ENCODE peak calls at places on chromosomes 16 and 17, in five cellular contexts. One of them, this sample, is unnamed.
A peak's percentile ranks its signal among the peaks of the same experiment; 100 is the strongest.

GRCh38 chr17:4074831-4075495 is 67.9 kb downstream of the ZZEF1 start:
- DNase-seq in Peyer's patch: no peak
- DNase-seq in stomach: no peak
- DNase-seq in psoas muscle: no peak
- DNase-seq in kidney epithelial cell: peak; percentile 9
- DNase-seq in this sample: no peak

GRCh38 chr17:28328325-28328724 is 6.9 kb downstream of the IFT20 start:
- DNase-seq in Peyer's patch: no peak
- DNase-seq in stomach: peak; percentile 14
- DNase-seq in psoas muscle: no peak
- DNase-seq in kidney epithelial cell: no peak
- DNase-seq in this sample: no peak

GRCh38 chr17:14427914-14428639 is 127.2 kb downstream of the HS3ST3B1 start:
- DNase-seq in Peyer's patch: no peak
- DNase-seq in stomach: no peak
- DNase-seq in psoas muscle: no peak
- DNase-seq in kidney epithelial cell: no peak
- DNase-seq in this sample: no peak

GRCh38 chr17:65634533-65634932 is 73.1 kb upstream of the AXIN2 start:
- DNase-seq in Peyer's patch: no peak
- DNase-seq in stomach: peak; percentile 46
- DNase-seq in psoas muscle: no peak
- DNase-seq in kidney epithelial cell: no peak
- DNase-seq in this sample: no peak

GRCh38 chr17:13332207-13332606 is 269.5 kb downstream of the HS3ST3A1 start:
- DNase-seq in Peyer's patch: no peak
- DNase-seq in stomach: no peak
- DNase-seq in psoas muscle: no peak
- DNase-seq in kidney epithelial cell: no peak
- DNase-seq in this sample: no peak

GRCh38 chr17:67245694-67246397 is 850 bp upstream of the HELZ start:
- DNase-seq in Peyer's patch: peak; percentile 83
- DNase-seq in stomach: peak; percentile 46
- DNase-seq in psoas muscle: peak; percentile 56
- DNase-seq in kidney epithelial cell: no peak
- DNase-seq in this sample: no peak

GRCh38 chr16:77297996-77298637 is 98.9 kb downstream of the SYCE1L start:
- DNase-seq in Peyer's patch: no peak
- DNase-seq in stomach: no peak
- DNase-seq in psoas muscle: no peak
- DNase-seq in kidney epithelial cell: peak; percentile 51
- DNase-seq in this sample: no peak

GRCh38 chr16:57589374-57589773 is 39.1 kb upstream of the ADGRG1 start:
- DNase-seq in Peyer's patch: no peak
- DNase-seq in stomach: no peak
- DNase-seq in psoas muscle: no peak
- DNase-seq in kidney epithelial cell: no peak
- DNase-seq in this sample: no peak

GRCh38 chr16:72985148-72985882 is 62.6 kb downstream of the ZFHX3 start:
- DNase-seq in Peyer's patch: no peak
- DNase-seq in stomach: no peak
- DNase-seq in psoas muscle: peak; percentile 91
- DNase-seq in kidney epithelial cell: no peak
- DNase-seq in this sample: peak; percentile 63

GRCh38 chr17:28338056-28338768 is 2.7 kb downstream of the TNFAIP1 start:
- DNase-seq in Peyer's patch: no peak
- DNase-seq in stomach: no peak
- DNase-seq in psoas muscle: no peak
- DNase-seq in kidney epithelial cell: no peak
- DNase-seq in this sample: no peak

GRCh38 chr16:66426112-66427035 is 721 bp upstream of the BEAN1 start:
- DNase-seq in Peyer's patch: no peak
- DNase-seq in stomach: no peak
- DNase-seq in psoas muscle: no peak
- DNase-seq in kidney epithelial cell: no peak
- DNase-seq in this sample: no peak

GRCh38 chr17:6508519-6509294 is 47.6 kb downstream of the PITPNM3 start:
- DNase-seq in Peyer's patch: no peak
- DNase-seq in stomach: no peak
- DNase-seq in psoas muscle: no peak
- DNase-seq in kidney epithelial cell: no peak
- DNase-seq in this sample: no peak

GRCh38 chr16:73527191-73527590 is 479.3 kb upstream of the ZFHX3 start:
- DNase-seq in Peyer's patch: no peak
- DNase-seq in stomach: no peak
- DNase-seq in psoas muscle: no peak
- DNase-seq in kidney epithelial cell: no peak
- DNase-seq in this sample: no peak

GRCh38 chr17:50352072-50352692 is 6.3 kb downstream of the XYLT2 start:
- DNase-seq in Peyer's patch: no peak
- DNase-seq in stomach: peak; percentile 88
- DNase-seq in psoas muscle: no peak
- DNase-seq in kidney epithelial cell: no peak
- DNase-seq in this sample: no peak

GRCh38 chr17:6474376-6474775 is 30.1 kb downstream of the PIMREG start:
- DNase-seq in Peyer's patch: no peak
- DNase-seq in stomach: no peak
- DNase-seq in psoas muscle: no peak
- DNase-seq in kidney epithelial cell: no peak
- DNase-seq in this sample: no peak

GRCh38 chr16:84058664-84059063 is 16.1 kb upstream of the SLC38A8 start:
- DNase-seq in Peyer's patch: peak; percentile 21
- DNase-seq in stomach: no peak
- DNase-seq in psoas muscle: peak; percentile 38
- DNase-seq in kidney epithelial cell: no peak
- DNase-seq in this sample: no peak

GRCh38 chr16:84055366-84055765 is 12.8 kb upstream of the SLC38A8 start:
- DNase-seq in Peyer's patch: peak; percentile 16
- DNase-seq in stomach: no peak
- DNase-seq in psoas muscle: peak; percentile 50
- DNase-seq in kidney epithelial cell: no peak
- DNase-seq in this sample: no peak

GRCh38 chr16:84055801-84056634 is 13.4 kb upstream of the SLC38A8 start:
- DNase-seq in Peyer's patch: peak; percentile 37
- DNase-seq in stomach: no peak
- DNase-seq in psoas muscle: peak; percentile 12
- DNase-seq in kidney epithelial cell: no peak
- DNase-seq in this sample: no peak

GRCh38 chr16:84058211-84058610 is 15.6 kb upstream of the SLC38A8 start:
- DNase-seq in Peyer's patch: peak; percentile 20
- DNase-seq in stomach: no peak
- DNase-seq in psoas muscle: peak; percentile 36
- DNase-seq in kidney epithelial cell: no peak
- DNase-seq in this sample: no peak

GRCh38 chr16:84056933-84057332 is 14.3 kb upstream of the SLC38A8 start:
- DNase-seq in Peyer's patch: no peak
- DNase-seq in stomach: no peak
- DNase-seq in psoas muscle: peak; percentile 10
- DNase-seq in kidney epithelial cell: no peak
- DNase-seq in this sample: no peak
- H3K36me3 ChIP-seq in Peyer's patch: no peaks in the 10 kb centered on the region
- H3K36me3 ChIP-seq in stomach: peaks cover 100% of the 10 kb centered on the region
- H3K36me3 ChIP-seq in psoas muscle: peaks cover 100% of the 10 kb centered on the region
- H3K36me3 ChIP-seq in kidney epithelial cell: no peaks in the 10 kb centered on the region
- H3K36me3 ChIP-seq in this sample: peaks cover 48% of the 10 kb centered on the region

DNA sequence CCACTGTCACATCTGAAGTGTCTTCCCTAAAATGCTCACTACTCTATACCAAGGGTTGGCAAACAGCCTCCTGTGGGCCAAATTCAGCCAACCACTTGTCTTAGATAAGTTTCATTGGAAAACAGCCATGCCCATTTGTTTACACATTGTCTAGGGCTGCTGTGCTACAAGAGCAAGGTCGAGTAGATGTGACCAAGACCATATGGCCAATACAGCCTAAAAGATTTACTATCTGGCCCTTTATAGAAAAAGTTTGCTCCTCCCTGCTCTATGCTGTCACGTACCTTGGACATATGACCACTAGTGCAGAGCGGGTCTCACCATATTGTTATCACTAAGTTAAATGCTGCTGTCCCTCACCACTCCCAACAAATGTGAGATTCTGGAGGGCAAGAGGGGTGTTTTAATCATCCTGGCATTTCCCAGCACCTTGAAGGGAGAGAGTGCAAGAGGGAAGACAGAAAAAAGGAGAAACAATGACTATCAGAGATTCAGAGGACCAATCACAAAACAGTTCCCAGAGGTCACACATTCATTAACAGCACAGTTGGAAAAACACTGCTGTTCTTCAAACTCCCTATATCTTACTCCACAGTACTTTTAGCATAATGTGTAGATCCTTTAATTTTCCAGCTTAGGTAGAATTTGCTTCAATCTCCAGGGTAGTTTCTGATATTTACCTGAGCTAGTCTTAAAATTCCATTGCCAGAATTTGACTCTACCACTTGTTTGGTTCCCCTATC is 13.2 kb downstream of the LSM12 start:
- DNase-seq in Peyer's patch: no peak
- DNase-seq in stomach: peak; percentile 49
- DNase-seq in psoas muscle: no peak
- DNase-seq in kidney epithelial cell: no peak
- DNase-seq in this sample: no peak
- H3K36me3 ChIP-seq in Peyer's patch: no peaks in the 10 kb centered on the region
- H3K36me3 ChIP-seq in stomach: peaks cover 91% of the 10 kb centered on the region
- H3K36me3 ChIP-seq in psoas muscle: peaks cover 74% of the 10 kb centered on the region
- H3K36me3 ChIP-seq in kidney epithelial cell: no peaks in the 10 kb centered on the region
- H3K36me3 ChIP-seq in this sample: peaks cover 9% of the 10 kb centered on the region

GRCh38 chr17:64471440-64471839 is 22.5 kb downstream of the MILR1 start:
- DNase-seq in Peyer's patch: no peak
- DNase-seq in stomach: no peak
- DNase-seq in psoas muscle: no peak
- DNase-seq in kidney epithelial cell: no peak
- DNase-seq in this sample: no peak

GRCh38 chr17:64472564-64472963 is 23.6 kb downstream of the MILR1 start:
- DNase-seq in Peyer's patch: no peak
- DNase-seq in stomach: no peak
- DNase-seq in psoas muscle: no peak
- DNase-seq in kidney epithelial cell: no peak
- DNase-seq in this sample: no peak

GRCh38 chr17:64466019-64466735 is 17.3 kb downstream of the MILR1 start:
- DNase-seq in Peyer's patch: no peak
- DNase-seq in stomach: no peak
- DNase-seq in psoas muscle: no peak
- DNase-seq in kidney epithelial cell: no peak
- DNase-seq in this sample: no peak

GRCh38 chr17:64470676-64471075 is 21.8 kb downstream of the MILR1 start:
- DNase-seq in Peyer's patch: no peak
- DNase-seq in stomach: no peak
- DNase-seq in psoas muscle: no peak
- DNase-seq in kidney epithelial cell: no peak
- DNase-seq in this sample: no peak
- H3K36me3 ChIP-seq in Peyer's patch: no peaks in the 10 kb centered on the region
- H3K36me3 ChIP-seq in stomach: peaks cover 8% of the 10 kb centered on the region
- H3K36me3 ChIP-seq in psoas muscle: no peaks in the 10 kb centered on the region
- H3K36me3 ChIP-seq in kidney epithelial cell: no peaks in the 10 kb centered on the region
- H3K36me3 ChIP-seq in this sample: no peaks in the 10 kb centered on the region

DNA sequence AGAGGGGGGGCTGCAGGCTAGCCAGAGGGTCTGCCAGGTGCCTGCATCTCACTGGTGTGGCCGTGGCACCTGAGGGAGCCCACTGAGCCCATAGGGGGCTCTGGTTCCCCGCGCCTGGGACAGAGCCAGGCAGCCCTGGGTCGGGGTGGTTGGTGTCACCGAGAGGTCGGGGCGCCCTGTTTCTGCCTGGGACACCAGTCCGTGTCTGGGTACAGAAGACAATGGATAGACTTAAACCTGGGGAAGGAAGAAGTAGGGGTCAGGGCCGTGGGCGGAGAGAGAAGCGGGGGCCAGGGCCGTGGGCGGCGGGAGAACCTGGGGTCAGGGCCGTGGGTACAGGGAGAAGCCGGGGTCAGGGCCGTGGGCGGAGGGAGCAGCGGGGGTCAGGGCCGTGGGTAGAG is 3.0 kb downstream of the RFNG start:
- DNase-seq in Peyer's patch: no peak
- DNase-seq in stomach: no peak
- DNase-seq in psoas muscle: no peak
- DNase-seq in kidney epithelial cell: no peak
- DNase-seq in this sample: no peak
- H3K36me3 ChIP-seq in Peyer's patch: no peaks in the 10 kb centered on the region
- H3K36me3 ChIP-seq in stomach: peaks cover 37% of the 10 kb centered on the region
- H3K36me3 ChIP-seq in psoas muscle: peaks cover 37% of the 10 kb centered on the region
- H3K36me3 ChIP-seq in kidney epithelial cell: peaks cover 3% of the 10 kb centered on the region
- H3K36me3 ChIP-seq in this sample: peaks cover 23% of the 10 kb centered on the region

GRCh38 chr16:2771496-2772402 is 5.3 kb downstream of the ELOB start:
- DNase-seq in Peyer's patch: peak; percentile 46
- DNase-seq in stomach: no peak
- DNase-seq in psoas muscle: no peak
- DNase-seq in kidney epithelial cell: no peak
- DNase-seq in this sample: no peak

GRCh38 chr16:2775317-2775716 is 1.8 kb downstream of the ELOB start:
- DNase-seq in Peyer's patch: peak; percentile 38
- DNase-seq in stomach: no peak
- DNase-seq in psoas muscle: no peak
- DNase-seq in kidney epithelial cell: no peak
- DNase-seq in this sample: no peak

GRCh38 chr16:2774161-2774891 is 2.8 kb downstream of the ELOB start:
- DNase-seq in Peyer's patch: peak; percentile 37
- DNase-seq in stomach: no peak
- DNase-seq in psoas muscle: peak; percentile 50
- DNase-seq in kidney epithelial cell: no peak
- DNase-seq in this sample: no peak

GRCh38 chr16:2775765-2776499 is 1.1 kb downstream of the ELOB start:
- DNase-seq in Peyer's patch: peak; percentile 33
- DNase-seq in stomach: no peak
- DNase-seq in psoas muscle: no peak
- DNase-seq in kidney epithelial cell: no peak
- DNase-seq in this sample: no peak

DNA sequence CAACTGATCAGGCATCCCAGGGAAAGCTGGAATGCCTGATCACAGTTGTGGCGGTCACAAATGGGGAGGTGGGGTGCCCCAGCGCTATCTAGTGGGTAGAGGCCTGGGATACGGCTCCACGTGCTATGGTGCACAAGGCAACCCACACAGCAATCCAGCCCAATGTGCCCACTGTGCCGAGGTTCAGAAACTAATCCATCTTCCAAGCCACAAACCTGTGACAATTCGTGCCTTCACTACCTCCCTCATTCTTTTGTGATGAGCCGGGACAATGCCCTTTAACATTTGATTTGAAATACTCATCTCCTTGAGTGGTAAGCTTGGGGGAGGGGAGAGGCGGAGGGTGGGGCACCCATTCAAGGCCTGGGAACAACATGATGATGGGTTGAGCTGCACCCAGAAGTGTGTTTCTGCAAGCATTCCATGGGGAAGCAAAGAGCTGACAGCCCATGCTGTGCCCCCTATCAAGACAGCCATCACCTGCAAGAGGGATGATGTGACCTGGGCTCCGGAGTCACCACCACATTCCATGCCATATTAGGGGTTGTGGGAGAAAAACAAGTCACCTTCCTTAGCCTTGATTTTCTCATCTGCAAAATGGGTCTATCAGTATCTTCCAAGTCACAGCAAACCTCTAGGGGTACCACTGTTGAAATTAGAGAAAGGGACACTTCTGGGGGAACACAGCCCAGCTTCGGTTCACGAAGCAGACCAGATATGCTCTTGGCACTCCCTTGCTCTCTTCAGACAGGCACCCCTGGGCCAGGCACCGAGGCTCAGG is 3.7 kb downstream of the ELOB start:
- DNase-seq in Peyer's patch: peak; percentile 39
- DNase-seq in stomach: no peak
- DNase-seq in psoas muscle: no peak
- DNase-seq in kidney epithelial cell: no peak
- DNase-seq in this sample: no peak
- H3K36me3 ChIP-seq in Peyer's patch: no peaks in the 10 kb centered on the region
- H3K36me3 ChIP-seq in stomach: peaks cover 70% of the 10 kb centered on the region
- H3K36me3 ChIP-seq in psoas muscle: peaks cover 67% of the 10 kb centered on the region
- H3K36me3 ChIP-seq in kidney epithelial cell: peaks cover 6% of the 10 kb centered on the region
- H3K36me3 ChIP-seq in this sample: peaks cover 48% of the 10 kb centered on the region

GRCh38 chr17:37699285-37699973 is 45.4 kb downstream of the HNF1B start:
- DNase-seq in Peyer's patch: no peak
- DNase-seq in stomach: no peak
- DNase-seq in psoas muscle: no peak
- DNase-seq in kidney epithelial cell: no peak
- DNase-seq in this sample: no peak
- H3K36me3 ChIP-seq in Peyer's patch: no peaks in the 10 kb centered on the region
- H3K36me3 ChIP-seq in stomach: peaks cover 36% of the 10 kb centered on the region
- H3K36me3 ChIP-seq in psoas muscle: no peaks in the 10 kb centered on the region
- H3K36me3 ChIP-seq in kidney epithelial cell: peaks cover 18% of the 10 kb centered on the region
- H3K36me3 ChIP-seq in this sample: no peaks in the 10 kb centered on the region